ENCODE peak calls at places on chromosome 7, in six cellular contexts. S is HL-60, M is heart right ventricle, A is uterus, E is tibial nerve, D is cardiac muscle cell. Y is an unnamed sample.

GRCh38 chr7:129332354-129333056 is 101.7 kb upstream of the STRIP2 start:
- DNase-seq in S (no peak), M (no peak), A (no peak), E (no peak), D (no peak), Y (no peak)

GRCh38 chr7:82017334-82017943 is 247.6 kb upstream of the HGF start:
- DNase-seq in S (no peak), M (no peak), A (no peak), E (no peak), D (peak; percentile 30), Y (no peak)

GRCh38 chr7:22647451-22648257 is 79.3 kb upstream of the IL6 start:
- DNase-seq in S (no peak), M (no peak), A (no peak), E (no peak), D (no peak), Y (no peak)

GRCh38 chr7:100887186-100887954 is 2.1 kb downstream of the UFSP1 start:
- DNase-seq in S (no peak), M (no peak), A (no peak), E (no peak), D (no peak), Y (no peak)

GRCh38 chr7:157619753-157620525 is 283.1 kb downstream of the DNAJB6 start:
- DNase-seq in S (no peak), M (no peak), A (no peak), E (no peak), D (no peak), Y (no peak)

GRCh38 chr7:116859323-116859722 is 3.1 kb upstream of the CAPZA2 start:
- DNase-seq in S (peak; percentile 54), M (no peak), A (no peak), E (no peak), D (no peak), Y (no peak)

GRCh38 chr7:83520706-83521105 is 128.2 kb downstream of the SEMA3E start:
- DNase-seq in S (no peak), M (no peak), A (no peak), E (no peak), D (no peak), Y (no peak)

GRCh38 chr7:17939670-17940301 is 508 bp downstream of the SNX13 start:
- DNase-seq in S (no peak), M (peak; percentile 38), A (peak; percentile 26), E (peak; percentile 24), D (peak; percentile 37), Y (peak; percentile 86)

GRCh38 chr7:38187794-38188472 is 9.9 kb downstream of the STARD3NL start:
- DNase-seq in S (no peak), M (no peak), A (no peak), E (no peak), D (no peak), Y (no peak)

GRCh38 chr7:74134117-74134539 is 40.0 kb upstream of the EIF4H start:
- DNase-seq in S (no peak), M (no peak), A (no peak), E (no peak), D (no peak), Y (no peak)

GRCh38 chr7:27735165-27735564 is 4.8 kb upstream of the TAX1BP1 start:
- DNase-seq in S (no peak), M (no peak), A (no peak), E (no peak), D (no peak), Y (no peak)

GRCh38 chr7:113321201-113321600 is 202.8 kb upstream of the SMIM30 start:
- DNase-seq in S (no peak), M (no peak), A (no peak), E (no peak), D (no peak), Y (no peak)

GRCh38 chr7:123535517-123535916 is 1.1 kb upstream of the IQUB start:
- DNase-seq in S (no peak), M (no peak), A (peak; percentile 19), E (no peak), D (no peak), Y (no peak)

GRCh38 chr7:121305109-121305508 is 23.7 kb upstream of the WNT16 start:
- DNase-seq in S (no peak), M (no peak), A (no peak), E (no peak), D (no peak), Y (no peak)

GRCh38 chr7:50446542-50446960 is 3.6 kb downstream of the FIGNL1 start:
- DNase-seq in S (no peak), M (no peak), A (no peak), E (no peak), D (no peak), Y (no peak)

GRCh38 chr7:44313621-44314031 is 11.8 kb downstream of the CAMK2B start:
- DNase-seq in S (no peak), M (peak; percentile 71), A (no peak), E (no peak), D (no peak), Y (no peak)

GRCh38 chr7:43071604-43072003 is 40.8 kb upstream of the HECW1 start:
- DNase-seq in S (no peak), M (no peak), A (no peak), E (no peak), D (peak; percentile 49), Y (no peak)
- TF ChIP-seq CTCF in S (peak; percentile 4), M (peak; percentile 20), A (no peak), E (no peak), D (peak; percentile 45), Y (no peak)

DNA sequence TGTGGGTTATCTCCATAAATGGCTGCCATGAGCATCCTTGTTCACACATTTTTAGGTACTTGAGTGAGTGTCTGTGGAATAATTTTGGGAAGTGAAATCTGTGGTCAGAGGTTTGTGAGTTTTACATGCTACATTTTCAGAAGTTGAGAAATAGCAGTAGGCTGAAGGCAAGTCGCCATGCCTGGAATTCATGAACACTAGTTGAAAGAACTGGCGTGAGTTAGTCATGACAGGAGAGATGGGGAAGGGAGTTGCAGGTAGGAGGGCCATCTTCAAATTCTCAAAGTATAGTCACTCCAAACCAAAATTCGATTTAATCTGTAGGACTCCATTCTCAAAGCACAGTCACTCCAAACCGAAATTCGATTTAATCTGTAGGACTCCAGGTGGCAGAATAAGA is 89.6 kb downstream of the EGFR start:
- DNase-seq in S (no peak), M (no peak), A (no peak), E (no peak), D (no peak), Y (no peak)
- TF ChIP-seq CTCF in S (no peak), M (no peak), A (no peak), E (no peak), D (no peak), Y (no peak)

GRCh38 chr7:154794147-154794780 is 208.7 kb downstream of the PAXIP1 start:
- DNase-seq in S (no peak), M (no peak), A (no peak), E (no peak), D (peak; percentile 62), Y (no peak)
- TF ChIP-seq CTCF in S (peak; percentile 40), M (peak; percentile 49), A (no peak), E (no peak), D (no peak), Y (no peak)

GRCh38 chr7:29854257-29854938 is 48.1 kb downstream of the WIPF3 start:
- DNase-seq in S (no peak), M (no peak), A (no peak), E (no peak), D (peak; percentile 75), Y (no peak)
- TF ChIP-seq CTCF in S (no peak), M (no peak), A (no peak), E (no peak), D (peak; percentile 21), Y (no peak)

GRCh38 chr7:20170626-20171025 is 46.6 kb downstream of the MACC1 start:
- DNase-seq in S (no peak), M (no peak), A (no peak), E (no peak), D (no peak), Y (no peak)

GRCh38 chr7:20173828-20174227 is 43.4 kb downstream of the MACC1 start:
- DNase-seq in S (no peak), M (no peak), A (no peak), E (no peak), D (no peak), Y (no peak)

GRCh38 chr7:20176552-20177242 is 40.5 kb downstream of the MACC1 start:
- DNase-seq in S (no peak), M (no peak), A (no peak), E (no peak), D (no peak), Y (no peak)

DNA sequence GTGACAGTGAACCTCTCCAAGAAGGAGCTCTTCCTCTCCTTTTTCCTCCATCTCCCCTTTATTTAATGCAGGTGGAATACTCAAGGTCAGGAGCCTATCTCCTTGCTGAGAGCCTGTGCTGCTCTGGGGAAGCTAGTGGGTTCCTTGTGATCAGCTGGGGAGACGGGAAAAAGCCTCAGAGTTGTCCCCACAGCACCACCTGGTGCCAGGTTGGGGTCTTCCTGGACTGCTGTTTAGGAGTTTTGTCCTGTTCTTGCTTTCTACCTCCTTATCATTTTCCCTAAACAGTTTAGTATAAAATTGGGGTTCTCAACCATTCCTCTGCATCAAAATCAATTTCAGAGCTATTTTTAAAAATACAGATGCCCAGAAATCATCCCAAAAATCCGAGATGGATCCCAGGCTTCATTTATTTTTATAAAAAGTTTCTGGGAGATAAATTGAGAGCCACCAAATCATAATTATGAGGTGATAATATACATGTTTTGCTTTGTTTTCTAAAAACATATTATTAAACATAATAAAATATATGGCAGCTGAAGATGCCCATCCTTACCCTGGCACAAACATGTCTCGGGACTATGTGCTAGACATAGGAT is 44.3 kb downstream of the MACC1 start:
- DNase-seq in S (no peak), M (no peak), A (peak; percentile 82), E (peak; percentile 60), D (peak; percentile 74), Y (no peak)
- TF ChIP-seq CTCF in S (peak; percentile 17), M (peak; percentile 46), A (peak; percentile 59), E (no peak), D (peak; percentile 63), Y (no peak)

Y was measured in suprapubic skin.